ENCODE peak calls at places on chromosome 7, in nine cellular contexts. F is stimulated activated naive B cell treated with anti-CD40 and anti-IgM and Interleukin-4, amounts not matched to agents 10 μg/mL and 1 μg/mL and 100 μg/mL, for 72 hours; J is activated CD8-positive, alpha-beta memory T cell treated with anti-CD3 and anti-CD28 coated beads, Interleukin-2, amount 50 U/mL, for 48 hours; R is lung microvascular endothelial cell; K is CD4-positive, alpha-beta memory T cell; B is stromal cell of bone marrow; A is GM19239; I is fibroblast of pulmonary artery; L is cardiac fibroblast. S is an unnamed sample.

GRCh38 chr7:66313913-66314568 is 108.9 kb downstream of the TPST1 start:
- DNase-seq in F (no peak), J (no peak), R (no peak), K (no peak), B (no peak), A (no peak), I (no peak), L (no peak), S (no peak)

GRCh38 chr7:114979388-114979787 is 57.5 kb downstream of the MDFIC start:
- DNase-seq in F (no peak), J (no peak), R (peak; percentile 68), K (no peak), B (no peak), A (no peak), I (peak; percentile 89), L (peak; percentile 87), S (no peak)

GRCh38 chr7:114086491-114086905 is 167.7 kb upstream of the PPP1R3A start:
- DNase-seq in F (no peak), J (peak; percentile 61), R (peak; percentile 40), K (no peak), B (no peak), A (no peak), I (no peak), L (no peak), S (peak; percentile 22)

GRCh38 chr7:151769189-151769821 is 107.6 kb downstream of the PRKAG2 start:
- DNase-seq in F (no peak), J (peak; percentile 77), R (no peak), K (peak; percentile 68), B (no peak), A (no peak), I (no peak), L (no peak), S (peak; percentile 51)

GRCh38 chr7:11742496-11742895 is 89.5 kb downstream of the THSD7A start:
- DNase-seq in F (no peak), J (no peak), R (no peak), K (no peak), B (no peak), A (no peak), I (peak; percentile 20), L (no peak), S (no peak)

GRCh38 chr7:140704205-140704604 is 7.7 kb downstream of the NDUFB2 start:
- DNase-seq in F (no peak), J (no peak), R (no peak), K (no peak), B (no peak), A (no peak), I (no peak), L (no peak), S (no peak)

GRCh38 chr7:128937647-128938523 is at the start of gene IRF5:
- DNase-seq in F (peak; percentile 68), J (peak; percentile 65), R (peak; percentile 10), K (no peak), B (no peak), A (peak; percentile 30), I (no peak), L (no peak), S (peak; percentile 49)

GRCh38 chr7:51139796-51140195 is 176.8 kb downstream of the COBL start:
- DNase-seq in F (no peak), J (no peak), R (peak; percentile 42), K (no peak), B (no peak), A (no peak), I (no peak), L (peak; percentile 8), S (no peak)

GRCh38 chr7:1900847-1901246 is 230.8 kb downstream of the ELFN1 start:
- DNase-seq in F (no peak), J (no peak), R (no peak), K (no peak), B (no peak), A (no peak), I (no peak), L (no peak), S (no peak)

GRCh38 chr7:12322287-12322902 is 81.3 kb downstream of the VWDE start:
- DNase-seq in F (no peak), J (no peak), R (peak; percentile 61), K (peak; percentile 45), B (no peak), A (no peak), I (peak; percentile 58), L (peak; percentile 44), S (no peak)

GRCh38 chr7:91089382-91089963 is 174.8 kb upstream of the FZD1 start:
- DNase-seq in F (peak; percentile 4), J (no peak), R (peak; percentile 61), K (peak; percentile 9), B (peak; percentile 35), A (no peak), I (peak; percentile 63), L (peak; percentile 65), S (peak; percentile 19)

GRCh38 chr7:133139350-133139749 is 57.5 kb upstream of the CHCHD3 start:
- DNase-seq in F (no peak), J (no peak), R (peak; percentile 56), K (no peak), B (peak; percentile 11), A (no peak), I (peak; percentile 73), L (peak; percentile 62), S (no peak)

GRCh38 chr7:8379264-8379663 is 54.1 kb upstream of the NXPH1 start:
- DNase-seq in F (no peak), J (no peak), R (no peak), K (no peak), B (no peak), A (no peak), I (no peak), L (no peak), S (no peak)

GRCh38 chr7:151923097-151923876 is 33.0 kb upstream of the GALNTL5 start:
- DNase-seq in F (no peak), J (no peak), R (no peak), K (no peak), B (no peak), A (no peak), I (peak; percentile 8), L (peak; percentile 43), S (no peak)

GRCh38 chr7:99390941-99391602 is 16.5 kb downstream of the ARPC1B start:
- DNase-seq in F (no peak), J (no peak), R (no peak), K (no peak), B (no peak), A (no peak), I (no peak), L (no peak), S (no peak)

GRCh38 chr7:93442478-93443224 is 131.9 kb downstream of the CALCR start:
- DNase-seq in F (peak; percentile 8), J (peak; percentile 63), R (peak; percentile 37), K (peak; percentile 28), B (peak; percentile 2), A (peak; percentile 12), I (peak; percentile 52), L (peak; percentile 43), S (no peak)

GRCh38 chr7:8441602-8442294 is 8.3 kb downstream of the NXPH1 start:
- DNase-seq in F (no peak), J (no peak), R (no peak), K (no peak), B (no peak), A (no peak), I (no peak), L (no peak), S (no peak)

S was measured in GM10248.